ENCODE peak calls at places on chromosomes 3 and 15, in ten cellular contexts. One of them, this sample, is unnamed.

GRCh38 chr3:125146601-125147490 is 65.7 kb downstream of the SLC12A8 start:
- DNase-seq in astrocyte: no peak
- DNase-seq in uterus: no peak
- DNase-seq in A549: no peak
- DNase-seq in HL-60: peak
- DNase-seq in fibroblast of lung: no peak
- DNase-seq in lower leg skin: no peak
- DNase-seq in MCF 10A: no peak
- DNase-seq in colonic mucosa: no peak
- DNase-seq in Calu3: no peak
- DNase-seq in this sample: peak

GRCh38 chr3:189598530-189598929 is 32.7 kb upstream of the TP63 start:
- DNase-seq in astrocyte: no peak
- DNase-seq in uterus: no peak
- DNase-seq in A549: no peak
- DNase-seq in HL-60: no peak
- DNase-seq in fibroblast of lung: no peak
- DNase-seq in lower leg skin: no peak
- DNase-seq in MCF 10A: no peak
- DNase-seq in colonic mucosa: no peak
- DNase-seq in Calu3: no peak
- DNase-seq in this sample: no peak

GRCh38 chr3:197811343-197811742 is 20.3 kb downstream of the LRCH3 start:
- DNase-seq in astrocyte: peak
- DNase-seq in uterus: peak
- DNase-seq in A549: no peak
- DNase-seq in HL-60: peak
- DNase-seq in fibroblast of lung: peak
- DNase-seq in lower leg skin: peak
- DNase-seq in MCF 10A: peak
- DNase-seq in colonic mucosa: no peak
- DNase-seq in Calu3: no peak
- DNase-seq in this sample: no peak

GRCh38 chr15:69068157-69068556 is 53.7 kb downstream of the NOX5 start:
- DNase-seq in astrocyte: no peak
- DNase-seq in uterus: no peak
- DNase-seq in A549: no peak
- DNase-seq in HL-60: no peak
- DNase-seq in fibroblast of lung: no peak
- DNase-seq in lower leg skin: no peak
- DNase-seq in MCF 10A: no peak
- DNase-seq in colonic mucosa: no peak
- DNase-seq in Calu3: no peak
- DNase-seq in this sample: no peak

GRCh38 chr3:129708328-129708861 is 101.9 kb upstream of the PLXND1 start:
- DNase-seq in astrocyte: no peak
- DNase-seq in uterus: no peak
- DNase-seq in A549: no peak
- DNase-seq in HL-60: no peak
- DNase-seq in fibroblast of lung: no peak
- DNase-seq in lower leg skin: no peak
- DNase-seq in MCF 10A: no peak
- DNase-seq in colonic mucosa: no peak
- DNase-seq in Calu3: no peak
- DNase-seq in this sample: no peak

GRCh38 chr3:101675709-101676218 is 1.2 kb downstream of the ZBTB11 start:
- DNase-seq in astrocyte: no peak
- DNase-seq in uterus: peak
- DNase-seq in A549: no peak
- DNase-seq in HL-60: no peak
- DNase-seq in fibroblast of lung: no peak
- DNase-seq in lower leg skin: no peak
- DNase-seq in MCF 10A: no peak
- DNase-seq in colonic mucosa: peak
- DNase-seq in Calu3: peak
- DNase-seq in this sample: peak

GRCh38 chr15:44286814-44287555 is 1.5 kb upstream of the GOLM2 start:
- DNase-seq in astrocyte: no peak
- DNase-seq in uterus: no peak
- DNase-seq in A549: peak
- DNase-seq in HL-60: no peak
- DNase-seq in fibroblast of lung: no peak
- DNase-seq in lower leg skin: no peak
- DNase-seq in MCF 10A: no peak
- DNase-seq in colonic mucosa: no peak
- DNase-seq in Calu3: no peak
- DNase-seq in this sample: no peak

GRCh38 chr3:17243616-17244015 is 358.9 kb downstream of the PLCL2 start:
- DNase-seq in astrocyte: no peak
- DNase-seq in uterus: no peak
- DNase-seq in A549: no peak
- DNase-seq in HL-60: no peak
- DNase-seq in fibroblast of lung: no peak
- DNase-seq in lower leg skin: no peak
- DNase-seq in MCF 10A: no peak
- DNase-seq in colonic mucosa: no peak
- DNase-seq in Calu3: no peak
- DNase-seq in this sample: no peak

GRCh38 chr3:25580534-25580933 is 84.2 kb downstream of the TOP2B start:
- DNase-seq in astrocyte: no peak
- DNase-seq in uterus: no peak
- DNase-seq in A549: no peak
- DNase-seq in HL-60: no peak
- DNase-seq in fibroblast of lung: no peak
- DNase-seq in lower leg skin: no peak
- DNase-seq in MCF 10A: no peak
- DNase-seq in colonic mucosa: no peak
- DNase-seq in Calu3: no peak
- DNase-seq in this sample: no peak

GRCh38 chr15:39654308-39654707 is 73.4 kb downstream of the THBS1 start:
- DNase-seq in astrocyte: no peak
- DNase-seq in uterus: no peak
- DNase-seq in A549: no peak
- DNase-seq in HL-60: no peak
- DNase-seq in fibroblast of lung: no peak
- DNase-seq in lower leg skin: no peak
- DNase-seq in MCF 10A: no peak
- DNase-seq in colonic mucosa: no peak
- DNase-seq in Calu3: no peak
- DNase-seq in this sample: no peak

DNA sequence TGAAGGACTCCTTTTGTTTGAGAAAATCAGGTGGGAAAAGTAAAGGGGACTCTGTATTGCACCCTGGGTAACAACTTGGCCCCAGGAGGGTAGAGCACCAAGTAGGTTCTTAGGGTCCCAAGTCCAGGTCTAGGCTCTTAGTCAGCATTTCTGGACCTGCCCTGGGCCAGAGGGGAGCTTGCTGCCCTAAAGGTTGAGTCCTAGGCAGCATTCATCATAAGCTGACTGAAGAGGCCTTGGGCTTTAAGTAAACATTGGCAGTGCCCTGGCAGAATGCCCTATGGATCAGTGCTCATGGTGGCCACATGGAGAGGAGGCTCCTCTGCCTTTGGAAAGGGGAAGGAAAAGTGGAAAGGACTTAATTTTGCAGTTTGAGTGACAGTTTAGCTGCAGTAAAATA is 268.5 kb upstream of the CTNNB1 start:
- DNase-seq in astrocyte: no peak
- DNase-seq in uterus: no peak
- DNase-seq in A549: no peak
- DNase-seq in HL-60: no peak
- DNase-seq in fibroblast of lung: no peak
- DNase-seq in lower leg skin: no peak
- DNase-seq in MCF 10A: peak
- DNase-seq in colonic mucosa: no peak
- DNase-seq in Calu3: no peak
- DNase-seq in this sample: no peak
- TF ChIP-seq CTCF in astrocyte: no peak
- TF ChIP-seq CTCF in uterus: no peak
- TF ChIP-seq CTCF in A549: no peak
- TF ChIP-seq CTCF in HL-60: no peak
- TF ChIP-seq CTCF in fibroblast of lung: no peak
- TF ChIP-seq CTCF in lower leg skin: no peak
- TF ChIP-seq CTCF in MCF 10A: no peak
- TF ChIP-seq CTCF in colonic mucosa: no peak
- TF ChIP-seq CTCF in Calu3: no peak
- TF ChIP-seq CTCF in this sample: no peak

GRCh38 chr3:15601399-15602145 is at the start of the genes BTD and HACL1:
- DNase-seq in astrocyte: peak
- DNase-seq in uterus: peak
- DNase-seq in A549: peak
- DNase-seq in HL-60: peak
- DNase-seq in fibroblast of lung: peak
- DNase-seq in lower leg skin: peak
- DNase-seq in MCF 10A: peak
- DNase-seq in colonic mucosa: peak
- DNase-seq in Calu3: peak
- DNase-seq in this sample: peak
- TF ChIP-seq CTCF in astrocyte: no peak
- TF ChIP-seq CTCF in uterus: peak
- TF ChIP-seq CTCF in A549: no peak
- TF ChIP-seq CTCF in HL-60: no peak
- TF ChIP-seq CTCF in fibroblast of lung: peak
- TF ChIP-seq CTCF in lower leg skin: no peak
- TF ChIP-seq CTCF in MCF 10A: no peak
- TF ChIP-seq CTCF in colonic mucosa: peak
- TF ChIP-seq CTCF in Calu3: no peak
- TF ChIP-seq CTCF in this sample: peak

GRCh38 chr3:54243262-54243931 is 121.0 kb downstream of the CACNA2D3 start:
- DNase-seq in astrocyte: no peak
- DNase-seq in uterus: no peak
- DNase-seq in A549: peak
- DNase-seq in HL-60: no peak
- DNase-seq in fibroblast of lung: no peak
- DNase-seq in lower leg skin: no peak
- DNase-seq in MCF 10A: peak
- DNase-seq in colonic mucosa: no peak
- DNase-seq in Calu3: peak
- DNase-seq in this sample: no peak
- TF ChIP-seq CTCF in astrocyte: no peak
- TF ChIP-seq CTCF in uterus: no peak
- TF ChIP-seq CTCF in A549: no peak
- TF ChIP-seq CTCF in HL-60: no peak
- TF ChIP-seq CTCF in fibroblast of lung: peak
- TF ChIP-seq CTCF in lower leg skin: no peak
- TF ChIP-seq CTCF in MCF 10A: no peak
- TF ChIP-seq CTCF in colonic mucosa: no peak
- TF ChIP-seq CTCF in Calu3: no peak
- TF ChIP-seq CTCF in this sample: no peak

GRCh38 chr3:31550452-31551251 is 17.9 kb downstream of the STT3B start:
- DNase-seq in astrocyte: no peak
- DNase-seq in uterus: no peak
- DNase-seq in A549: peak
- DNase-seq in HL-60: no peak
- DNase-seq in fibroblast of lung: peak
- DNase-seq in lower leg skin: no peak
- DNase-seq in MCF 10A: peak
- DNase-seq in colonic mucosa: no peak
- DNase-seq in Calu3: peak
- DNase-seq in this sample: no peak
- TF ChIP-seq CTCF in astrocyte: peak
- TF ChIP-seq CTCF in uterus: peak
- TF ChIP-seq CTCF in A549: peak
- TF ChIP-seq CTCF in HL-60: peak
- TF ChIP-seq CTCF in fibroblast of lung: peak
- TF ChIP-seq CTCF in lower leg skin: no peak
- TF ChIP-seq CTCF in MCF 10A: peak
- TF ChIP-seq CTCF in colonic mucosa: peak
- TF ChIP-seq CTCF in Calu3: no peak
- TF ChIP-seq CTCF in this sample: peak

GRCh38 chr3:97278506-97278905 is 464.1 kb downstream of the EPHA6 start:
- DNase-seq in astrocyte: no peak
- DNase-seq in uterus: no peak
- DNase-seq in A549: no peak
- DNase-seq in HL-60: no peak
- DNase-seq in fibroblast of lung: no peak
- DNase-seq in lower leg skin: no peak
- DNase-seq in MCF 10A: no peak
- DNase-seq in colonic mucosa: no peak
- DNase-seq in Calu3: no peak
- DNase-seq in this sample: no peak
- TF ChIP-seq CTCF in astrocyte: no peak
- TF ChIP-seq CTCF in uterus: no peak
- TF ChIP-seq CTCF in A549: no peak
- TF ChIP-seq CTCF in HL-60: no peak
- TF ChIP-seq CTCF in fibroblast of lung: no peak
- TF ChIP-seq CTCF in lower leg skin: no peak
- TF ChIP-seq CTCF in MCF 10A: no peak
- TF ChIP-seq CTCF in colonic mucosa: no peak
- TF ChIP-seq CTCF in Calu3: no peak
- TF ChIP-seq CTCF in this sample: no peak

DNA sequence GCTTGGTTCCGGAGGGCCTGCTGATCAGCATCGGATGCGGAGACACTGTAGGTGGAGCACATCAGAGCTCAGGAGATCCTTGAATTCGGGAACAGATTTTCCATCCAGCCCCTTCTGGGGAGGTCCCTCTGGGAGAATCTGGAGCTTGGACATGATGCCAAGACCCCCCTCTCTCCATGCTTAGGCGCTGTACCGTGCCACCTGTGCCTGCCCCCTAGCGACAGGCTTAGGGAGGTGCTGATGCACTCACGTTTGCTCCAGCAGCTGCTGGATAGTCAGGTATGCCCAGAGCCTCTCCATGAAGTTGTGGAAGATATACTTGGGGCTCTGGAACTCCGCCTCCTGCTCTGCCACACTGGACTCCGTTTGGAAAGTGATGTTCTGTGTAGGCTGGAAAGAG is 9.7 kb downstream of the ITIH4 start:
- DNase-seq in astrocyte: no peak
- DNase-seq in uterus: no peak
- DNase-seq in A549: peak
- DNase-seq in HL-60: peak
- DNase-seq in fibroblast of lung: no peak
- DNase-seq in lower leg skin: no peak
- DNase-seq in MCF 10A: peak
- DNase-seq in colonic mucosa: no peak
- DNase-seq in Calu3: peak
- DNase-seq in this sample: no peak
- TF ChIP-seq CTCF in astrocyte: peak
- TF ChIP-seq CTCF in uterus: no peak
- TF ChIP-seq CTCF in A549: peak
- TF ChIP-seq CTCF in HL-60: peak
- TF ChIP-seq CTCF in fibroblast of lung: peak
- TF ChIP-seq CTCF in lower leg skin: no peak
- TF ChIP-seq CTCF in MCF 10A: peak
- TF ChIP-seq CTCF in colonic mucosa: peak
- TF ChIP-seq CTCF in Calu3: peak
- TF ChIP-seq CTCF in this sample: peak

GRCh38 chr3:852033-852432 is 240.8 kb upstream of the CNTN6 start:
- DNase-seq in astrocyte: no peak
- DNase-seq in uterus: no peak
- DNase-seq in A549: no peak
- DNase-seq in HL-60: no peak
- DNase-seq in fibroblast of lung: no peak
- DNase-seq in lower leg skin: no peak
- DNase-seq in MCF 10A: peak
- DNase-seq in colonic mucosa: no peak
- DNase-seq in Calu3: no peak
- DNase-seq in this sample: no peak
- TF ChIP-seq CTCF in astrocyte: no peak
- TF ChIP-seq CTCF in uterus: no peak
- TF ChIP-seq CTCF in A549: no peak
- TF ChIP-seq CTCF in HL-60: no peak
- TF ChIP-seq CTCF in fibroblast of lung: no peak
- TF ChIP-seq CTCF in lower leg skin: no peak
- TF ChIP-seq CTCF in MCF 10A: no peak
- TF ChIP-seq CTCF in colonic mucosa: no peak
- TF ChIP-seq CTCF in Calu3: no peak
- TF ChIP-seq CTCF in this sample: no peak